ENCODE peak calls at places on chromosome 19, in seven cellular contexts. T is foreskin fibroblast; B is ELR; N is SHP77; A is HS-5; C is activated CD8-positive, alpha-beta memory T cell treated with anti-CD3 and anti-CD28 coated beads for 24 hours; I is fibroblast of the conjunctiva. J is an unnamed sample.

GRCh38 chr19:6811906-6812305 is 39.4 kb downstream of the VAV1 start:
- DNase-seq in T (peak), B (peak), N (no peak), A (peak), C (no peak), I (peak), J (no peak)

GRCh38 chr19:28737021-28737525 is 475.9 kb downstream of the UQCRFS1 start:
- DNase-seq in T (peak), B (peak), N (no peak), A (peak), C (no peak), I (peak), J (peak)

GRCh38 chr19:347946-348861 is 3.6 kb upstream of the MIER2 start:
- DNase-seq in T (peak), B (peak), N (no peak), A (no peak), C (no peak), I (no peak), J (no peak)

GRCh38 chr19:21492932-21493906 is 12.2 kb upstream of the ZNF429 start:
- DNase-seq in T (peak), B (no peak), N (no peak), A (no peak), C (peak), I (no peak), J (no peak)

GRCh38 chr19:7865262-7865911 is 8.8 kb downstream of the PRR36 start:
- DNase-seq in T (no peak), B (no peak), N (no peak), A (no peak), C (no peak), I (no peak), J (no peak)

GRCh38 chr19:47122359-47123335 is 8.0 kb upstream of the SAE1 start:
- DNase-seq in T (peak), B (peak), N (no peak), A (peak), C (no peak), I (no peak), J (no peak)

GRCh38 chr19:29785955-29786589 is 25.7 kb upstream of the CCNE1 start:
- DNase-seq in T (no peak), B (peak), N (no peak), A (no peak), C (no peak), I (no peak), J (no peak)

GRCh38 chr19:679418-680286 is 3.5 kb downstream of the FSTL3 start:
- DNase-seq in T (peak), B (peak), N (no peak), A (no peak), C (peak), I (peak), J (peak)

J was measured in NCI-H774.